ENCODE peak calls at places on chromosomes 12 and 14, in four cellular contexts. G is A549, E is DND-41, A is upper lobe of right lung. L is an unnamed sample.
A peak's percentile ranks its signal among the peaks of the same experiment; 100 is the strongest.

GRCh38 chr14:75258079-75258802 is 20.4 kb upstream of the FOS start:
- DNase-seq in A (peak; percentile 64), E (no peak), G (no peak), L (no peak)

GRCh38 chr12:47110706-47111391 is 31.1 kb upstream of the AMIGO2 start:
- DNase-seq in G (no peak), A (no peak), E (no peak), L (peak; percentile 14)

GRCh38 chr12:56542164-56542563 is 20.5 kb downstream of the RBMS2 start:
- DNase-seq in G (no peak), A (no peak), E (no peak), L (no peak)

GRCh38 chr14:105316968-105317498 is 2.5 kb downstream of the PACS2 start:
- DNase-seq in E (no peak), G (no peak), A (no peak), L (no peak)

GRCh38 chr14:95255013-95255412 is 64.7 kb downstream of the CLMN start:
- DNase-seq in E (no peak), A (no peak), G (no peak), L (no peak)

GRCh38 chr14:100131181-100131580 is 28.3 kb downstream of the DEGS2 start:
- DNase-seq in G (no peak), A (no peak), E (no peak), L (no peak)

GRCh38 chr14:100342195-100342594 is 19.1 kb downstream of the SLC25A47 start:
- DNase-seq in A (peak; percentile 45), E (no peak), G (no peak), L (no peak)

GRCh38 chr12:58670623-58671022 is 249.7 kb downstream of the LRIG3 start:
- DNase-seq in A (no peak), E (no peak), G (no peak), L (no peak)

GRCh38 chr14:102055181-102055901 is 31.5 kb downstream of the HSP90AA1 start:
- DNase-seq in E (no peak), G (no peak), A (no peak), L (no peak)

GRCh38 chr14:60815371-60815770 is 80.8 kb downstream of the MNAT1 start:
- DNase-seq in A (no peak), E (no peak), G (no peak), L (no peak)

GRCh38 chr14:22739423-22739822 is 27.1 kb upstream of the OXA1L start:
- DNase-seq in E (no peak), G (no peak), A (no peak), L (no peak)

GRCh38 chr12:76542908-76543307 is 16.7 kb downstream of the OSBPL8 start:
- DNase-seq in A (no peak), G (no peak), E (no peak), L (no peak)

GRCh38 chr12:70251226-70251625 is 8.0 kb downstream of the CNOT2 start:
- DNase-seq in A (no peak), G (no peak), E (no peak), L (no peak)

GRCh38 chr14:99137913-99138571 is 134.0 kb downstream of the BCL11B start:
- DNase-seq in G (peak; percentile 18), E (no peak), A (peak; percentile 45), L (peak; percentile 12)

GRCh38 chr14:43649508-43649907 is 857.6 kb downstream of the FSCB start:
- DNase-seq in A (no peak), E (no peak), G (no peak), L (no peak)

GRCh38 chr14:92670177-92670576 is 78.2 kb downstream of the LGMN start:
- DNase-seq in A (no peak), E (peak; percentile 16), G (peak; percentile 33), L (no peak)

GRCh38 chr12:78096909-78097597 is 266.4 kb downstream of the NAV3 start:
- DNase-seq in G (no peak), A (no peak), E (no peak), L (no peak)

GRCh38 chr14:68932219-68932618 is 46.9 kb downstream of the ACTN1 start:
- DNase-seq in G (no peak), E (no peak), A (no peak), L (no peak)

GRCh38 chr14:76911473-76911872 is 85.3 kb downstream of the LRRC74A start:
- DNase-seq in A (no peak), E (no peak), G (no peak), L (no peak)

GRCh38 chr12:68636268-68636667 is 25.6 kb downstream of the RAP1B start:
- DNase-seq in E (no peak), G (peak; percentile 53), A (no peak), L (no peak)

GRCh38 chr12:57058454-57058853 is 8.5 kb upstream of the MYO1A start:
- DNase-seq in G (no peak), E (no peak), A (no peak), L (no peak)

GRCh38 chr12:58764100-58764953 is 156.0 kb downstream of the LRIG3 start:
- DNase-seq in G (no peak), E (no peak), A (no peak), L (no peak)

GRCh38 chr14:65656554-65656953 is 244.0 kb downstream of the FUT8 start:
- DNase-seq in G (no peak), A (no peak), E (no peak), L (no peak)

GRCh38 chr12:127711108-127711507 is 555.9 kb upstream of the TMEM132C start:
- DNase-seq in A (no peak), G (no peak), E (no peak), L (peak; percentile 3)
- TF ChIP-seq CTCF in A (no peak), G (no peak), E (peak; percentile 40), L (peak; percentile 30)

GRCh38 chr12:62582065-62582366 is 115.4 kb downstream of the MON2 start:
- DNase-seq in G (no peak), E (no peak), A (no peak), L (no peak)
- TF ChIP-seq CTCF in G (peak; percentile 18), E (no peak), A (no peak), L (peak; percentile 40)

GRCh38 chr12:98821232-98821631 is 176.1 kb downstream of the APAF1 start:
- DNase-seq in E (no peak), A (no peak), G (no peak), L (no peak)

GRCh38 chr12:98814254-98814653 is 169.2 kb downstream of the APAF1 start:
- DNase-seq in A (no peak), E (no peak), G (no peak), L (no peak)

GRCh38 chr12:98820005-98820404 is 174.9 kb downstream of the APAF1 start:
- DNase-seq in G (no peak), A (no peak), E (no peak), L (no peak)

GRCh38 chr12:98816720-98817119 is 171.6 kb downstream of the APAF1 start:
- DNase-seq in G (no peak), A (no peak), E (no peak), L (no peak)

GRCh38 chr12:98817779-98818178 is 172.7 kb downstream of the APAF1 start:
- DNase-seq in A (no peak), E (no peak), G (no peak), L (no peak)
- TF ChIP-seq CTCF in A (no peak), E (no peak), G (no peak), L (no peak)

DNA sequence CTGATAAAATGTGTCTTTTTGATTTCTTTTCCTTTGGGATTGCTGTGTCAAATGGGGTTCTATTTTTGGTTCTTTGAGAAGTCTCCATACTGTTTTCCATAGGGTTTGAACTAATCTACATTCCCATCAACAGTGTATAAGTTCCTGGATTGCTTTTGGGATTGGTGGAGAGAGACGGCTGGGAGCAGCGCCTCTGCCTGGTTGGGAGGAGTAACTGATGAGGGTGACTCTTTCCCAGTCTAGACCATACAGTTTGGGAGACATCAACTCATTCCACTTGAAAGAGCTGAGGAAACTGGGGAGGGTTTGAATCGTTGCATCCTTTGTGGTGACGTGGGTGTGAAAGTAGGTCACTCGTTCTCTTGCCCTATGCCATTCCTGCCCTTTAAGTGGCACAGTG is 42.3 kb upstream of the KCNA1 start:
- DNase-seq in A (no peak), G (no peak), E (no peak), L (no peak)
- TF ChIP-seq CTCF in A (no peak), G (no peak), E (no peak), L (no peak)

GRCh38 chr14:29710015-29710414 is 217.6 kb downstream of the PRKD1 start:
- DNase-seq in A (no peak), E (no peak), G (no peak), L (no peak)
- TF ChIP-seq CTCF in A (peak; percentile 7), E (no peak), G (no peak), L (no peak)